ENCODE peak calls at places on chromosome 12, in nine cellular contexts. One of them, this sample, is unnamed.

GRCh38 chr12:67988600-67988999 is 647 bp upstream of the IFNG-AS1 start:
- DNase-seq in AG10803: no peak
- DNase-seq in stomach: no peak
- DNase-seq in GM13977: peak; percentile 12
- DNase-seq in Peyer's patch: no peak
- DNase-seq in SK-N-SH: no peak
- DNase-seq in AG04449: no peak
- DNase-seq in PC-9: no peak
- DNase-seq in CD4-positive, alpha-beta T cell: no peak
- DNase-seq in this sample: no peak

GRCh38 chr12:106238146-106238545 is 9.7 kb downstream of the CKAP4 start:
- DNase-seq in AG10803: no peak
- DNase-seq in stomach: no peak
- DNase-seq in GM13977: no peak
- DNase-seq in Peyer's patch: no peak
- DNase-seq in SK-N-SH: no peak
- DNase-seq in AG04449: no peak
- DNase-seq in PC-9: no peak
- DNase-seq in CD4-positive, alpha-beta T cell: no peak
- DNase-seq in this sample: no peak

GRCh38 chr12:95857151-95857550 is 1.6 kb upstream of the SNRPF start:
- DNase-seq in AG10803: no peak
- DNase-seq in stomach: no peak
- DNase-seq in GM13977: no peak
- DNase-seq in Peyer's patch: no peak
- DNase-seq in SK-N-SH: no peak
- DNase-seq in AG04449: no peak
- DNase-seq in PC-9: no peak
- DNase-seq in CD4-positive, alpha-beta T cell: no peak
- DNase-seq in this sample: no peak

GRCh38 chr12:15558915-15559528 is 230.2 kb downstream of the EPS8 start:
- DNase-seq in AG10803: peak; percentile 89
- DNase-seq in stomach: no peak
- DNase-seq in GM13977: no peak
- DNase-seq in Peyer's patch: no peak
- DNase-seq in SK-N-SH: no peak
- DNase-seq in AG04449: peak; percentile 73
- DNase-seq in PC-9: no peak
- DNase-seq in CD4-positive, alpha-beta T cell: no peak
- DNase-seq in this sample: no peak

GRCh38 chr12:5796171-5797091 is 148.6 kb downstream of the ANO2 start:
- DNase-seq in AG10803: peak; percentile 22
- DNase-seq in stomach: peak; percentile 63
- DNase-seq in GM13977: peak; percentile 21
- DNase-seq in Peyer's patch: no peak
- DNase-seq in SK-N-SH: peak; percentile 49
- DNase-seq in AG04449: no peak
- DNase-seq in PC-9: no peak
- DNase-seq in CD4-positive, alpha-beta T cell: no peak
- DNase-seq in this sample: peak; percentile 71

GRCh38 chr12:68497702-68498101 is 113.0 kb upstream of the RAP1B start:
- DNase-seq in AG10803: peak; percentile 100
- DNase-seq in stomach: no peak
- DNase-seq in GM13977: no peak
- DNase-seq in Peyer's patch: no peak
- DNase-seq in SK-N-SH: no peak
- DNase-seq in AG04449: peak; percentile 99
- DNase-seq in PC-9: peak; percentile 87
- DNase-seq in CD4-positive, alpha-beta T cell: no peak
- DNase-seq in this sample: no peak

GRCh38 chr12:114673169-114673833 is 10.7 kb downstream of the TBX3 start:
- DNase-seq in AG10803: peak; percentile 80
- DNase-seq in stomach: no peak
- DNase-seq in GM13977: no peak
- DNase-seq in Peyer's patch: no peak
- DNase-seq in SK-N-SH: peak; percentile 78
- DNase-seq in AG04449: no peak
- DNase-seq in PC-9: no peak
- DNase-seq in CD4-positive, alpha-beta T cell: no peak
- DNase-seq in this sample: no peak

GRCh38 chr12:11672833-11673232 is 23.4 kb downstream of the ETV6 start:
- DNase-seq in AG10803: no peak
- DNase-seq in stomach: no peak
- DNase-seq in GM13977: no peak
- DNase-seq in Peyer's patch: no peak
- DNase-seq in SK-N-SH: no peak
- DNase-seq in AG04449: no peak
- DNase-seq in PC-9: no peak
- DNase-seq in CD4-positive, alpha-beta T cell: no peak
- DNase-seq in this sample: no peak

GRCh38 chr12:32490801-32491200 is 91.4 kb downstream of the FGD4 start:
- DNase-seq in AG10803: no peak
- DNase-seq in stomach: no peak
- DNase-seq in GM13977: no peak
- DNase-seq in Peyer's patch: no peak
- DNase-seq in SK-N-SH: no peak
- DNase-seq in AG04449: no peak
- DNase-seq in PC-9: no peak
- DNase-seq in CD4-positive, alpha-beta T cell: no peak
- DNase-seq in this sample: no peak

GRCh38 chr12:43348221-43348620 is 203.8 kb downstream of the ADAMTS20 start:
- DNase-seq in AG10803: peak; percentile 8
- DNase-seq in stomach: no peak
- DNase-seq in GM13977: no peak
- DNase-seq in Peyer's patch: no peak
- DNase-seq in SK-N-SH: no peak
- DNase-seq in AG04449: no peak
- DNase-seq in PC-9: no peak
- DNase-seq in CD4-positive, alpha-beta T cell: no peak
- DNase-seq in this sample: no peak

GRCh38 chr12:12930633-12931032 is 21.3 kb downstream of the GPRC5D start:
- DNase-seq in AG10803: no peak
- DNase-seq in stomach: no peak
- DNase-seq in GM13977: no peak
- DNase-seq in Peyer's patch: no peak
- DNase-seq in SK-N-SH: no peak
- DNase-seq in AG04449: no peak
- DNase-seq in PC-9: no peak
- DNase-seq in CD4-positive, alpha-beta T cell: no peak
- DNase-seq in this sample: no peak

GRCh38 chr12:133234971-133235370 is 706 bp downstream of the ANHX start:
- DNase-seq in AG10803: no peak
- DNase-seq in stomach: no peak
- DNase-seq in GM13977: peak; percentile 21
- DNase-seq in Peyer's patch: no peak
- DNase-seq in SK-N-SH: peak; percentile 9
- DNase-seq in AG04449: no peak
- DNase-seq in PC-9: no peak
- DNase-seq in CD4-positive, alpha-beta T cell: no peak
- DNase-seq in this sample: no peak

GRCh38 chr12:76688627-76689026 is 75.3 kb upstream of the ZDHHC17 start:
- DNase-seq in AG10803: no peak
- DNase-seq in stomach: no peak
- DNase-seq in GM13977: no peak
- DNase-seq in Peyer's patch: no peak
- DNase-seq in SK-N-SH: no peak
- DNase-seq in AG04449: no peak
- DNase-seq in PC-9: no peak
- DNase-seq in CD4-positive, alpha-beta T cell: no peak
- DNase-seq in this sample: no peak
- TF ChIP-seq CTCF in AG10803: peak; percentile 21
- TF ChIP-seq CTCF in stomach: no peak
- TF ChIP-seq CTCF in GM13977: peak; percentile 34
- TF ChIP-seq CTCF in Peyer's patch: no peak
- TF ChIP-seq CTCF in SK-N-SH: peak; percentile 54
- TF ChIP-seq CTCF in AG04449: no peak
- TF ChIP-seq CTCF in PC-9: no peak
- TF ChIP-seq CTCF in CD4-positive, alpha-beta T cell: peak; percentile 36
- TF ChIP-seq CTCF in this sample: peak; percentile 33

GRCh38 chr12:94718114-94718513 is 67.8 kb upstream of the TMCC3 start:
- DNase-seq in AG10803: no peak
- DNase-seq in stomach: no peak
- DNase-seq in GM13977: peak; percentile 20
- DNase-seq in Peyer's patch: no peak
- DNase-seq in SK-N-SH: no peak
- DNase-seq in AG04449: no peak
- DNase-seq in PC-9: no peak
- DNase-seq in CD4-positive, alpha-beta T cell: no peak
- DNase-seq in this sample: no peak

GRCh38 chr12:94717656-94718055 is 67.3 kb upstream of the TMCC3 start:
- DNase-seq in AG10803: no peak
- DNase-seq in stomach: no peak
- DNase-seq in GM13977: no peak
- DNase-seq in Peyer's patch: no peak
- DNase-seq in SK-N-SH: no peak
- DNase-seq in AG04449: no peak
- DNase-seq in PC-9: no peak
- DNase-seq in CD4-positive, alpha-beta T cell: no peak
- DNase-seq in this sample: no peak

GRCh38 chr12:94717112-94717511 is 66.8 kb upstream of the TMCC3 start:
- DNase-seq in AG10803: no peak
- DNase-seq in stomach: no peak
- DNase-seq in GM13977: no peak
- DNase-seq in Peyer's patch: no peak
- DNase-seq in SK-N-SH: no peak
- DNase-seq in AG04449: no peak
- DNase-seq in PC-9: no peak
- DNase-seq in CD4-positive, alpha-beta T cell: no peak
- DNase-seq in this sample: no peak

GRCh38 chr12:94722664-94723063 is 72.3 kb upstream of the TMCC3 start:
- DNase-seq in AG10803: no peak
- DNase-seq in stomach: no peak
- DNase-seq in GM13977: no peak
- DNase-seq in Peyer's patch: no peak
- DNase-seq in SK-N-SH: no peak
- DNase-seq in AG04449: no peak
- DNase-seq in PC-9: no peak
- DNase-seq in CD4-positive, alpha-beta T cell: no peak
- DNase-seq in this sample: no peak

GRCh38 chr12:94721173-94721572 is 70.8 kb upstream of the TMCC3 start:
- DNase-seq in AG10803: no peak
- DNase-seq in stomach: no peak
- DNase-seq in GM13977: peak; percentile 55
- DNase-seq in Peyer's patch: peak; percentile 36
- DNase-seq in SK-N-SH: no peak
- DNase-seq in AG04449: no peak
- DNase-seq in PC-9: no peak
- DNase-seq in CD4-positive, alpha-beta T cell: no peak
- DNase-seq in this sample: no peak
- TF ChIP-seq CTCF in AG10803: no peak
- TF ChIP-seq CTCF in stomach: no peak
- TF ChIP-seq CTCF in GM13977: no peak
- TF ChIP-seq CTCF in Peyer's patch: no peak
- TF ChIP-seq CTCF in SK-N-SH: no peak
- TF ChIP-seq CTCF in AG04449: no peak
- TF ChIP-seq CTCF in PC-9: no peak
- TF ChIP-seq CTCF in CD4-positive, alpha-beta T cell: no peak
- TF ChIP-seq CTCF in this sample: no peak

GRCh38 chr12:97272471-97272870 is 190.1 kb upstream of the RMST start:
- DNase-seq in AG10803: no peak
- DNase-seq in stomach: no peak
- DNase-seq in GM13977: no peak
- DNase-seq in Peyer's patch: no peak
- DNase-seq in SK-N-SH: no peak
- DNase-seq in AG04449: no peak
- DNase-seq in PC-9: no peak
- DNase-seq in CD4-positive, alpha-beta T cell: no peak
- DNase-seq in this sample: no peak

GRCh38 chr12:97277030-97277429 is 185.6 kb upstream of the RMST start:
- DNase-seq in AG10803: no peak
- DNase-seq in stomach: no peak
- DNase-seq in GM13977: no peak
- DNase-seq in Peyer's patch: no peak
- DNase-seq in SK-N-SH: no peak
- DNase-seq in AG04449: no peak
- DNase-seq in PC-9: no peak
- DNase-seq in CD4-positive, alpha-beta T cell: no peak
- DNase-seq in this sample: no peak

GRCh38 chr12:97276198-97276580 is 186.4 kb upstream of the RMST start:
- DNase-seq in AG10803: no peak
- DNase-seq in stomach: no peak
- DNase-seq in GM13977: no peak
- DNase-seq in Peyer's patch: no peak
- DNase-seq in SK-N-SH: no peak
- DNase-seq in AG04449: no peak
- DNase-seq in PC-9: no peak
- DNase-seq in CD4-positive, alpha-beta T cell: no peak
- DNase-seq in this sample: no peak

GRCh38 chr12:97276621-97277020 is 186.0 kb upstream of the RMST start:
- DNase-seq in AG10803: no peak
- DNase-seq in stomach: no peak
- DNase-seq in GM13977: no peak
- DNase-seq in Peyer's patch: no peak
- DNase-seq in SK-N-SH: no peak
- DNase-seq in AG04449: no peak
- DNase-seq in PC-9: no peak
- DNase-seq in CD4-positive, alpha-beta T cell: no peak
- DNase-seq in this sample: no peak

GRCh38 chr12:97275261-97276197 is 187.1 kb upstream of the RMST start:
- DNase-seq in AG10803: no peak
- DNase-seq in stomach: no peak
- DNase-seq in GM13977: no peak
- DNase-seq in Peyer's patch: no peak
- DNase-seq in SK-N-SH: no peak
- DNase-seq in AG04449: no peak
- DNase-seq in PC-9: no peak
- DNase-seq in CD4-positive, alpha-beta T cell: no peak
- DNase-seq in this sample: no peak
- TF ChIP-seq CTCF in AG10803: no peak
- TF ChIP-seq CTCF in stomach: no peak
- TF ChIP-seq CTCF in GM13977: no peak
- TF ChIP-seq CTCF in Peyer's patch: no peak
- TF ChIP-seq CTCF in SK-N-SH: no peak
- TF ChIP-seq CTCF in AG04449: no peak
- TF ChIP-seq CTCF in PC-9: no peak
- TF ChIP-seq CTCF in CD4-positive, alpha-beta T cell: no peak
- TF ChIP-seq CTCF in this sample: no peak

DNA sequence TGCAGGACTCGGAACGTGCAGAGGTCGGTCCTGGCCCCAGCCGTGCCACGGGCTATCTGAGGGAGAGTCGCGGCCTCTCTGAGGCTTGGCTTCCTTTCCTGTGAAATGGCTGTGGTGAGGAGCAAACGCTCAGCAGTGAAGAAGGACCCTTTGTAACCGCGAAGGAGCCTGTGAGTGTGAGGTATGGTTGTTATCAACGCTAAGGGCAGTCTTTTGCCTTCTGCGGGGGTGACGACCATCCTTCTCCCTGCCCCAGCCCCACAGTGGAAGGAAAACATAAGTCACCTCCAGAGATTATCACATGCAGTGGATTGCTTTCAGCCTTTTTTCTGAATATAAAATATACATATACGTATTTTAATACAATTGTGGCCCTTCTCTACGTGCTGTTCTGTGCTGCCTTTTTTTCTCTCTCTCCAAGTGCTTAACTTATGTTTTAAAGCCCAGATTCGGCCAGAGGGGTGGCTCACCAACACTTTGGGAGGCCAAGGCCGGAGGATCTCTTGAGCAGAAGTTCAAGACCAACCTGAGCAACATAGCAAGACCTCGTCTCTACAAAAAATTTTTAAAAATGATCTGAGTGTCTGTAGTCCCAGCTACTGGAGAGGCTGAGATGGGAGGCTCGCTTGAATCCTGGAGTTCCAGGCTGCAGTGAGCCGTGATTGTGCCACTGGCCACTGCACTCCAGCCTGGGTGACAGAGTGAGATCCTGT is 17.4 kb downstream of the TAMALIN start:
- DNase-seq in AG10803: no peak
- DNase-seq in stomach: no peak
- DNase-seq in GM13977: no peak
- DNase-seq in Peyer's patch: no peak
- DNase-seq in SK-N-SH: no peak
- DNase-seq in AG04449: no peak
- DNase-seq in PC-9: no peak
- DNase-seq in CD4-positive, alpha-beta T cell: no peak
- DNase-seq in this sample: no peak
- TF ChIP-seq CTCF in AG10803: no peak
- TF ChIP-seq CTCF in stomach: no peak
- TF ChIP-seq CTCF in GM13977: no peak
- TF ChIP-seq CTCF in Peyer's patch: no peak
- TF ChIP-seq CTCF in SK-N-SH: no peak
- TF ChIP-seq CTCF in AG04449: no peak
- TF ChIP-seq CTCF in PC-9: peak; percentile 64
- TF ChIP-seq CTCF in CD4-positive, alpha-beta T cell: peak; percentile 56
- TF ChIP-seq CTCF in this sample: peak; percentile 6